ENCODE peak calls at places on chromosomes 3 and 15, in eight cellular contexts. I is cardiac muscle cell; B is left ventricle myocardium inferior; P is CD4-positive, CD25-positive, alpha-beta regulatory T cell; F is CD4-positive, alpha-beta memory T cell; W is naive thymus-derived CD4-positive, alpha-beta T cell; R is upper lobe of right lung; K is ovary. O is an unnamed sample. For H3K36me3, the result is how much of the 10 kb centered on the place peaks cover.

GRCh38 chr3:42745291-42745745 is 27.7 kb downstream of the CCDC13 start:
- DNase-seq in I (no peak), B (no peak), P (no peak), F (no peak), W (no peak), R (no peak), K (no peak), O (no peak)

GRCh38 chr3:127067116-127067910 is 84.4 kb downstream of the PLXNA1 start:
- DNase-seq in I (no peak), B (no peak), P (no peak), F (no peak), W (no peak), R (peak), K (no peak), O (no peak)

GRCh38 chr3:127131625-127132170 is 61.2 kb upstream of the PRR23E start:
- DNase-seq in I (no peak), B (no peak), P (no peak), F (no peak), W (no peak), R (no peak), K (no peak), O (no peak)

GRCh38 chr15:71002321-71002720 is 109.7 kb downstream of the LRRC49 start:
- DNase-seq in I (no peak), B (no peak), P (no peak), F (no peak), W (no peak), R (no peak), K (no peak), O (no peak)

GRCh38 chr15:41821831-41822230 is 6.1 kb upstream of the JMJD7 start:
- DNase-seq in I (no peak), B (no peak), P (no peak), F (no peak), W (no peak), R (no peak), K (no peak), O (no peak)

GRCh38 chr15:62994975-62995730 is 47.4 kb upstream of the TPM1 start:
- DNase-seq in I (no peak), B (no peak), P (no peak), F (no peak), W (no peak), R (no peak), K (no peak), O (no peak)

GRCh38 chr3:119669906-119670570 is 7.2 kb downstream of the COX17 start:
- DNase-seq in I (no peak), B (no peak), P (no peak), F (no peak), W (no peak), R (no peak), K (no peak), O (no peak)

GRCh38 chr3:185656321-185656840 is 70.3 kb downstream of the SENP2 start:
- DNase-seq in I (no peak), B (peak), P (no peak), F (no peak), W (no peak), R (no peak), K (peak), O (peak)

GRCh38 chr3:186151077-186151971 is 42.4 kb upstream of the ETV5 start:
- DNase-seq in I (no peak), B (no peak), P (no peak), F (no peak), W (no peak), R (no peak), K (no peak), O (no peak)

GRCh38 chr3:39981547-39982184 is 172.3 kb downstream of the MYRIP start:
- DNase-seq in I (no peak), B (no peak), P (no peak), F (no peak), W (no peak), R (no peak), K (no peak), O (no peak)

GRCh38 chr3:37990527-37990926 is at the start of gene VILL:
- DNase-seq in I (no peak), B (no peak), P (no peak), F (no peak), W (no peak), R (peak), K (no peak), O (no peak)

GRCh38 chr15:80604583-80605506 is 90.3 kb upstream of the ABHD17C start:
- DNase-seq in I (no peak), B (no peak), P (no peak), F (no peak), W (no peak), R (no peak), K (no peak), O (no peak)

GRCh38 chr3:44923634-44924033 is 49.2 kb downstream of the TGM4 start:
- DNase-seq in I (no peak), B (no peak), P (no peak), F (no peak), W (no peak), R (no peak), K (no peak), O (no peak)

GRCh38 chr15:60315878-60316277 is 81.9 kb downstream of the ANXA2 start:
- DNase-seq in I (no peak), B (no peak), P (no peak), F (no peak), W (no peak), R (no peak), K (no peak), O (no peak)

GRCh38 chr3:15405448-15406050 is 21.8 kb downstream of the METTL6 start:
- DNase-seq in I (peak), B (no peak), P (peak), F (peak), W (peak), R (no peak), K (no peak), O (no peak)

GRCh38 chr3:105561875-105562274 is 195.2 kb downstream of the ALCAM start:
- DNase-seq in I (no peak), B (no peak), P (no peak), F (no peak), W (no peak), R (no peak), K (no peak), O (no peak)

GRCh38 chr15:62306851-62307504 is 141.9 kb upstream of the C2CD4B start:
- DNase-seq in I (peak), B (peak), P (no peak), F (no peak), W (no peak), R (no peak), K (peak), O (no peak)

GRCh38 chr15:63476229-63476632 is 28.2 kb upstream of the USP3 start:
- DNase-seq in I (no peak), B (no peak), P (no peak), F (no peak), W (no peak), R (no peak), K (no peak), O (no peak)

GRCh38 chr3:29757054-29757777 is 476.3 kb downstream of the RBMS3 start:
- DNase-seq in I (no peak), B (no peak), P (no peak), F (no peak), W (no peak), R (no peak), K (no peak), O (no peak)

GRCh38 chr3:35867782-35868181 is 228.5 kb downstream of the ARPP21 start:
- DNase-seq in I (no peak), B (no peak), P (no peak), F (no peak), W (no peak), R (no peak), K (no peak), O (no peak)

GRCh38 chr15:39265261-39265660 is 315.6 kb upstream of the THBS1 start:
- DNase-seq in I (no peak), B (no peak), P (no peak), F (no peak), W (no peak), R (no peak), K (no peak), O (no peak)
- H3K27ac ChIP-seq in I (no peak), B (no peak), P (no peak), F (no peak), W (no peak), R (no peak), K (no peak), O (no peak)

GRCh38 chr15:28274211-28274610 is 47.8 kb downstream of the HERC2 start:
- DNase-seq in I (no peak), B (no peak), P (no peak), F (no peak), W (no peak), R (no peak), K (no peak), O (no peak)
- H3K36me3 ChIP-seq in I (under half), B (half or more), P (under half), F (under half), W (under half), R (half or more), K (under half), O (under half)

GRCh38 chr3:53169045-53169831 is 8.2 kb downstream of the PRKCD start:
- DNase-seq in I (no peak), B (no peak), P (no peak), F (no peak), W (no peak), R (peak), K (no peak), O (no peak)
- H3K4me3 ChIP-seq in I (no peak), B (peak), P (no peak), F (no peak), W (no peak), R (peak), K (no peak), O (no peak)

GRCh38 chr15:39622660-39623549 is 42.0 kb downstream of the THBS1 start:
- DNase-seq in I (no peak), B (no peak), P (no peak), F (no peak), W (no peak), R (no peak), K (no peak), O (no peak)

GRCh38 chr15:39621210-39621609 is 40.3 kb downstream of the THBS1 start:
- DNase-seq in I (no peak), B (no peak), P (no peak), F (no peak), W (no peak), R (no peak), K (no peak), O (no peak)

GRCh38 chr15:39624806-39625205 is 43.9 kb downstream of the THBS1 start:
- DNase-seq in I (no peak), B (peak), P (peak), F (peak), W (no peak), R (no peak), K (peak), O (peak)

GRCh38 chr15:39623550-39623931 is 42.7 kb downstream of the THBS1 start:
- DNase-seq in I (no peak), B (no peak), P (peak), F (peak), W (no peak), R (no peak), K (no peak), O (no peak)

GRCh38 chr15:39621961-39622360 is 41.1 kb downstream of the THBS1 start:
- DNase-seq in I (no peak), B (no peak), P (no peak), F (no peak), W (no peak), R (no peak), K (no peak), O (no peak)
- H3K27ac ChIP-seq in I (no peak), B (no peak), P (no peak), F (no peak), W (no peak), R (no peak), K (no peak), O (no peak)

O was measured in aorta.